ENCODE peak calls at places on chromosomes 3 and 15, in four cellular contexts. P, K, D and E are unnamed samples.

GRCh38 chr3:184737641-184738518 is 26.0 kb upstream of the MAGEF1 start:
- DNase-seq in K (peak), D (no peak), P (no peak), E (no peak)

GRCh38 chr3:172859035-172859434 is 108.5 kb downstream of the ECT2 start:
- DNase-seq in K (no peak), D (no peak), P (no peak), E (no peak)

GRCh38 chr15:42151736-42152135 is 4.7 kb downstream of the PLA2G4F start:
- DNase-seq in K (no peak), D (no peak), P (no peak), E (no peak)

GRCh38 chr3:157238527-157238926 is 78.6 kb upstream of the CCNL1 start:
- DNase-seq in D (no peak), K (no peak), P (no peak), E (no peak)

GRCh38 chr3:11591006-11591360 is 52.7 kb downstream of the VGLL4 start:
- DNase-seq in P (no peak), D (no peak), K (no peak), E (no peak)

GRCh38 chr3:17639257-17639656 is 103.2 kb downstream of the TBC1D5 start:
- DNase-seq in K (no peak), D (no peak), P (peak), E (peak)

GRCh38 chr3:56303508-56303907 is 164.8 kb downstream of the ERC2 start:
- DNase-seq in D (no peak), K (no peak), P (peak), E (no peak)

GRCh38 chr3:4323246-4324027 is 20.3 kb downstream of the SETMAR start:
- DNase-seq in P (no peak), D (no peak), K (no peak), E (no peak)

GRCh38 chr15:68795298-68795848 is 25.3 kb downstream of the ANP32A start:
- DNase-seq in P (no peak), D (peak), K (peak), E (peak)

GRCh38 chr15:29107291-29107890 is 162.2 kb downstream of the NSMCE3 start:
- DNase-seq in D (peak), K (no peak), P (no peak), E (no peak)

GRCh38 chr15:69200773-69201745 is 40.6 kb downstream of the GLCE start:
- DNase-seq in P (no peak), K (no peak), D (no peak), E (no peak)

GRCh38 chr3:128448491-128448890 is 18.2 kb downstream of the DNAJB8 start:
- DNase-seq in P (no peak), D (no peak), K (no peak), E (no peak)

GRCh38 chr3:66336358-66336766 is 115.6 kb downstream of the SLC25A26 start:
- DNase-seq in P (peak), D (no peak), K (no peak), E (peak)

GRCh38 chr3:75136100-75136897 is 521.8 kb upstream of the CNTN3 start:
- DNase-seq in P (no peak), D (no peak), K (no peak), E (no peak)

GRCh38 chr3:107946700-107947099 is 144.1 kb downstream of the CD47 start:
- DNase-seq in P (no peak), D (no peak), K (no peak), E (no peak)

GRCh38 chr3:141455603-141456327 is 31.1 kb upstream of the RASA2 start:
- DNase-seq in P (no peak), K (no peak), D (no peak), E (no peak)

GRCh38 chr3:180802837-180803236 is 109.6 kb upstream of the FXR1 start:
- DNase-seq in P (no peak), D (no peak), K (no peak), E (no peak)

GRCh38 chr3:52240059-52240885 is 1.3 kb upstream of the TWF2 start:
- DNase-seq in P (peak), D (no peak), K (no peak), E (peak)
- H3K4me3 ChIP-seq in P (peak), D (peak), K (no peak), E (peak)

GRCh38 chr15:73987646-73988045 is 4.4 kb downstream of the STOML1 start:
- DNase-seq in K (no peak), P (no peak), D (no peak), E (no peak)

GRCh38 chr15:73985101-73985873 is 6.8 kb downstream of the STOML1 start:
- DNase-seq in P (peak), K (no peak), D (no peak), E (no peak)

GRCh38 chr15:73988075-73988969 is 3.8 kb downstream of the STOML1 start:
- DNase-seq in K (no peak), P (no peak), D (no peak), E (no peak)

GRCh38 chr15:73986055-73986775 is 5.9 kb downstream of the STOML1 start:
- DNase-seq in D (no peak), K (no peak), P (no peak), E (no peak)

GRCh38 chr15:73986776-73987056 is 5.4 kb downstream of the STOML1 start:
- DNase-seq in P (no peak), K (no peak), D (no peak), E (no peak)
- TF ChIP-seq CTCF in P (no peak), K (no peak), D (no peak), E (no peak)

GRCh38 chr15:70826634-70827033 is 27.3 kb downstream of the LARP6 start:
- DNase-seq in P (no peak), D (no peak), K (no peak), E (peak)
- H3K4me3 ChIP-seq in P (no peak), D (no peak), K (no peak), E (no peak)

GRCh38 chr3:182523836-182524235 is 269.5 kb upstream of the ATP11B start:
- DNase-seq in D (no peak), K (no peak), P (no peak), E (no peak)
- TF ChIP-seq CTCF in D (no peak), K (no peak), P (no peak), E (no peak)

DNA sequence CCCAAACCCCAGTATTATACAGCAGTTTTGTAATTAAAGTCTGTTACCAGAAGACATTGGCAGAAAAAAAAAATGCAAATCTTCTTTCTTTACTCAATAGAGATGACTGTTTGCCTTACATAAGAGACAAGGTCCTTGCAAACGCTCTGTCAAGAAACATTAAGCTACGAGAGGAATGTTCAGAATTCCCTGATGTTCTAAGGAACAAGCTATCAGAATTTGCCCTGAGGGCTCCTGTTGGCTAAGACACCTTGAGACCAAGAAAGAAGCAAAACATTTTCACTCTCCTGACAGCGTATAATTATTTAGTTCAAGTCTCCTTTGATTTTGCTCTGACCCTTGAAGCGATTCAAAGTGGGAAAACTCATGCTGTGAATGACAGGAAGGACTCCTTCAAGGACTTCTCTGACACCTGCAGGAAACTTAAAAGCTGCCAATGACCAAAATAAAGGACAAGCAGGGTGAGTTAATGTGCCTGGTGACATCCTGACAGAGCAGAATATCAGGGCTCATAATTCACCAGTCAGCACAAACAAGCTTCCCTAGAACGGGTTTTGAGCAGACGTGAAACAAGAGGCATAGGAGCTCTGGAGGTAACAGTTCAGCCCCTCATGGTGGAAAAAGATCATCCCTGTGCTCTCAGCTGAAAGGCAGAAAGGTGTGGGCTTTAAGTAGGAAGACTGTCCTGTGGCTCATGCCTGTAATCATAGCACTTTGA is 2.5 kb downstream of the SCAMP2 start:
- DNase-seq in K (no peak), P (no peak), D (no peak), E (no peak)
- H3K4me3 ChIP-seq in K (no peak), P (no peak), D (peak), E (no peak)

GRCh38 chr15:67386947-67387346 is 132.4 kb downstream of the IQCH start:
- DNase-seq in D (no peak), P (no peak), K (no peak), E (no peak)

GRCh38 chr15:67383903-67384302 is 129.3 kb downstream of the IQCH start:
- DNase-seq in D (no peak), K (no peak), P (no peak), E (no peak)

GRCh38 chr15:67382723-67383122 is 128.1 kb downstream of the IQCH start:
- DNase-seq in K (no peak), D (no peak), P (no peak), E (no peak)

GRCh38 chr15:67384761-67385160 is 130.2 kb downstream of the IQCH start:
- DNase-seq in K (no peak), P (no peak), D (no peak), E (no peak)

GRCh38 chr15:67385971-67386370 is 131.4 kb downstream of the IQCH start:
- DNase-seq in K (no peak), D (no peak), P (no peak), E (no peak)
- TF ChIP-seq CTCF in K (no peak), D (no peak), P (peak), E (no peak)

DNA sequence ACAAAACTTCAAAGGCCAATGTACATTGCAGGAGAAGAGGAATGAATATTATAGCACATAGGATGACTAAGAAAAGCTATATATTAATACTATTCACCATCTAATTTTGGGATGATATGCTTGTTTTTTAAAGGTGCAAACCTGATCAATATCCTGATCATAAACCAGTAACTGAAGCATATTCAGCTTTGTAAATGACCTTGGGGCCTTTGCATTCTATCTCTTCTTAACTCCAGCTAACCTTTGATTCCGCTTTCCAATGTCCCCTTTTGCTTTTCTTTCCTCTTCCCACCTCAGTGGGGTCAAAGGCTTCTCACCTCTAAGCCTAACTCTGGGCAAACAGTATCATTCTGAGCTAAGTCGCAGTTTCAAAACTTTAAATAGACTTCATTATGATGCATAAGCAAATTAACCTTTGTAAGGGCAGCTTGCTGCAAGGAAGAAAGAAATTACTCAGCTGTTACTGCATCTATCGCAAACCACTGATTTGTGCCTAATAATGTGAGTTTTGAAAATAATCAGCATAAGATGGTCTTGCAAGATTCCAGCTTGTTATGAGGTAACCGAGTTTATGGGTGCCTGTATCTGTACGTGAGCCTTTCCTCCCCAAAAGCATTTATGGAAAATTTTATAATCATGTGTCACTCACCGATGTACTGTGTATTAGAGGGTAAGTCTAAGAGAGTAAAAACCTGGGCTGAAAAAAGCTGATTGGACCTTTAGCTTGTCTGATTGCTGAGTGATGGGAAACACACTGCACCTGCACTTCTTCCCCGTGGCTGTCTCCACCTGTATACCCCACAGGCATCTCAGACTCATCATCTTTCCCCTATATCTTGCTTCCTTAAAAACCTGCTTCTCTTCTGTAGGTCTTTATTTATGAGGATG is 116.8 kb downstream of the TPRG1 start:
- DNase-seq in D (no peak), K (no peak), P (no peak), E (no peak)
- H3K4me3 ChIP-seq in D (no peak), K (no peak), P (no peak), E (no peak)

DNA sequence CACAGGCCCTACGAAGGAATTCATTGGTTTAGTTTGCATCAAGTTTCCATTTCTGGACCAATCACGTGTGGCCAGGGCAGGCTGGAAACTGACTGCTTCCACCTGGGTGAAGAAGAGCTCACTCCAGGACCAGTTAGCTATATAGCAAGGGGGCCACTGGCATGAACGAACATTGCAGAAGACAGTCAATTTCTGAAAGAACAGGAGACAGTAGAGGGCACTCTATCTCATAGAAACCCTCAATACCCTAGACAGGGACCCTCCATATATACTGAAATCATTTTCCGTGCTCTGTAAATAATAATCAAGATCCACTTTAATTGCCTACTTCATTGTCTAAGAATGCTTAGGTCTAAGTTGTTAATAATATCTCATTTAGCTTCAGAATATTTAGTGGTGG is 215.6 kb downstream of the CADPS start:
- DNase-seq in K (no peak), P (no peak), D (no peak), E (no peak)
- TF ChIP-seq CTCF in K (no peak), P (no peak), D (no peak), E (no peak)

GRCh38 chr3:35639251-35640185 is at the start of gene ARPP21:
- DNase-seq in D (peak), K (no peak), P (no peak), E (no peak)
- H3K4me3 ChIP-seq in D (peak), K (peak), P (peak), E (peak)

DNA sequence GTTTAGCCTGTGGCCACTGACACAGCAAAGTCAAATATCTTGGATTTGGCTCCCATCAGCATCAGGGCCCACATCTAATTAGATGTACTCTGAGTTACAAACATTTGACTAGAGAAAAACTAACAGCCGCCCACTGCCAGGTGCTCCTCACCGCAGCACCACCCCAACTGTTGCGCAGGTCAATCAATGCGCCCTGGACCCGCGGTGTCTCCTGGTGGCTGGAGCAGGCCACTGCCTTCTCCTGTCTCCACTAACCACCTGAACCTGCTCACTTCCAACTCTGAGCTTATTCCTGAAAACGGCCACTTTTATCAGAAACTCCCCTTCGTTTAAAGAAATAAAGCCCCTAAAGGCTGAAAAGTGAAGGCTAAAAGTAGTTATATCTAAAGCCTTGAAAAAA is 4.3 kb downstream of the RIOX2 start:
- DNase-seq in D (no peak), P (no peak), K (peak), E (no peak)
- TF ChIP-seq CTCF in D (no peak), P (no peak), K (peak), E (no peak)